ENCODE peak calls at places on chromosomes 12 and 14, in nine cellular contexts. T, L, X, P, W, H, I, B and O are unnamed samples.

GRCh38 chr12:31234955-31235867 is 90.7 kb downstream of the SINHCAF start:
- DNase-seq in W (no peak), L (no peak), X (peak), H (no peak), P (peak), T (peak), I (no peak), B (no peak), O (no peak)

GRCh38 chr12:50923361-50924130 is 28.8 kb upstream of the HIGD1C start:
- DNase-seq in L (no peak), P (peak), X (no peak), T (no peak), I (no peak), B (no peak), H (no peak), W (no peak), O (no peak)

GRCh38 chr12:63362801-63363200 is 211.8 kb upstream of the AVPR1A start:
- DNase-seq in T (no peak), H (no peak), P (peak), I (no peak), B (no peak), X (no peak), L (no peak), W (no peak), O (no peak)

GRCh38 chr12:49946086-49946485 is 4.5 kb upstream of the AQP2 start:
- DNase-seq in B (no peak), P (no peak), H (no peak), I (no peak), X (no peak), T (peak), W (no peak), L (no peak), O (no peak)

GRCh38 chr14:54102051-54102456 is 145.4 kb upstream of the BMP4 start:
- DNase-seq in X (no peak), W (no peak), L (no peak), P (no peak), T (no peak), B (no peak), H (no peak), I (no peak), O (no peak)

GRCh38 chr12:117033382-117034045 is 65.7 kb downstream of the TESC start:
- DNase-seq in I (no peak), L (no peak), T (no peak), X (no peak), W (peak), B (no peak), H (no peak), P (no peak), O (peak)

GRCh38 chr12:4133636-4134433 is 139.7 kb upstream of the CCND2 start:
- DNase-seq in I (no peak), B (no peak), P (no peak), T (no peak), H (no peak), W (no peak), L (no peak), X (no peak), O (no peak)

GRCh38 chr14:23352506-23353432 is at the start of gene SLC22A17:
- DNase-seq in H (peak), X (peak), I (peak), B (peak), L (no peak), W (peak), T (peak), P (peak), O (no peak)

GRCh38 chr14:21077672-21078071 is 7.6 kb downstream of the ARHGEF40 start:
- DNase-seq in P (no peak), H (no peak), W (no peak), T (no peak), X (no peak), I (no peak), B (no peak), L (no peak), O (no peak)

GRCh38 chr14:70011098-70011497 is 131.9 kb downstream of the SMOC1 start:
- DNase-seq in T (no peak), W (no peak), B (no peak), L (no peak), X (no peak), P (no peak), H (no peak), I (no peak), O (no peak)

GRCh38 chr12:132116709-132117557 is 27.2 kb downstream of the DDX51 start:
- DNase-seq in I (no peak), W (no peak), X (no peak), H (no peak), T (no peak), L (no peak), P (no peak), B (no peak), O (peak)

GRCh38 chr12:112796067-112796466 is 4.5 kb downstream of the RPH3A start:
- DNase-seq in I (no peak), T (no peak), X (no peak), B (no peak), L (no peak), W (no peak), H (no peak), P (no peak), O (no peak)

GRCh38 chr12:15534322-15534721 is 212.0 kb downstream of the PTPRO start:
- DNase-seq in H (peak), B (no peak), L (peak), P (no peak), I (no peak), T (no peak), X (no peak), W (no peak), O (no peak)

GRCh38 chr12:132084681-132085635 is 59.2 kb downstream of the DDX51 start:
- DNase-seq in I (peak), X (peak), P (peak), L (peak), H (peak), T (peak), B (peak), W (peak), O (peak)

GRCh38 chr12:42283739-42284138 is 42.2 kb downstream of the ZCRB1 start:
- DNase-seq in P (no peak), B (no peak), T (no peak), X (no peak), W (no peak), L (no peak), I (no peak), H (no peak), O (no peak)

GRCh38 chr12:92044435-92044834 is 101.2 kb downstream of the BTG1 start:
- DNase-seq in L (no peak), T (no peak), P (no peak), X (no peak), H (no peak), W (no peak), I (no peak), B (no peak), O (no peak)

GRCh38 chr12:49874142-49874897 is 29.4 kb downstream of the FAIM2 start:
- DNase-seq in H (no peak), T (no peak), X (no peak), P (no peak), L (no peak), B (no peak), I (no peak), W (no peak), O (peak)